ENCODE peak calls at places on chromosomes 1 and 21, in ten cellular contexts. A is BE2C; S is CD8-positive, alpha-beta T cell; J is ascending aorta; Q is fibroblast of lung; U is A549; Z is DND-41; L is cardiac muscle cell; Y is bronchial epithelial cell; V is IMR-90. F is an unnamed sample.

GRCh38 chr1:202069670-202070069 is 53.0 kb upstream of the GPR37L1 start:
- DNase-seq in A (peak; percentile 56), S (no peak), J (no peak), Q (no peak), U (no peak), Z (no peak), L (no peak), Y (no peak), V (no peak), F (no peak)

GRCh38 chr21:46190491-46191131 is 6.4 kb upstream of the SPATC1L start:
- DNase-seq in A (no peak), S (no peak), J (peak; percentile 59), Q (no peak), U (no peak), Z (no peak), L (no peak), Y (no peak), V (no peak), F (no peak)

GRCh38 chr1:11042065-11042464 is 5.0 kb downstream of the MASP2 start:
- DNase-seq in A (no peak), S (no peak), J (no peak), Q (no peak), U (no peak), Z (no peak), L (no peak), Y (no peak), V (no peak), F (no peak)

GRCh38 chr21:39258207-39258606 is 55.2 kb downstream of the BRWD1 start:
- DNase-seq in A (no peak), S (no peak), J (no peak), Q (no peak), U (no peak), Z (no peak), L (no peak), Y (no peak), V (no peak), F (no peak)

GRCh38 chr1:40049745-40050144 is 9.2 kb downstream of the CAP1 start:
- DNase-seq in A (no peak), S (no peak), J (no peak), Q (peak; percentile 72), U (no peak), Z (no peak), L (peak; percentile 39), Y (peak; percentile 62), V (peak; percentile 43), F (peak; percentile 40)

GRCh38 chr1:22665752-22666151 is 12.7 kb downstream of the C1QB start:
- DNase-seq in A (peak; percentile 59), S (no peak), J (no peak), Q (peak; percentile 36), U (peak; percentile 42), Z (no peak), L (peak; percentile 41), Y (peak; percentile 11), V (peak; percentile 43), F (no peak)

GRCh38 chr1:204544321-204544720 is 28.1 kb downstream of the MDM4 start:
- DNase-seq in A (no peak), S (no peak), J (no peak), Q (peak; percentile 69), U (no peak), Z (no peak), L (peak; percentile 70), Y (peak; percentile 79), V (peak; percentile 54), F (no peak)

GRCh38 chr1:101410048-101410878 is 173.4 kb downstream of the S1PR1 start:
- DNase-seq in A (peak; percentile 32), S (no peak), J (no peak), Q (no peak), U (no peak), Z (peak; percentile 61), L (peak; percentile 22), Y (no peak), V (no peak), F (no peak)

GRCh38 chr1:27970401-27970800 is 10.6 kb downstream of the XKR8 start:
- DNase-seq in A (no peak), S (no peak), J (no peak), Q (peak; percentile 94), U (no peak), Z (no peak), L (peak; percentile 78), Y (no peak), V (peak; percentile 91), F (no peak)

GRCh38 chr21:26842976-26843911 is 2.0 kb downstream of the ADAMTS1 start:
- DNase-seq in A (peak; percentile 95), S (no peak), J (peak; percentile 97), Q (peak; percentile 94), U (peak; percentile 67), Z (no peak), L (peak; percentile 96), Y (peak; percentile 89), V (peak; percentile 96), F (no peak)
- TF ChIP-seq CTCF in A (peak; percentile 48), S (no peak), J (peak; percentile 43), Q (no peak), U (no peak), Z (no peak), L (peak; percentile 33), Y (peak; percentile 44), V (no peak), F (no peak)

GRCh38 chr1:164617607-164618564 is 58.9 kb downstream of the PBX1 start:
- DNase-seq in A (peak; percentile 23), S (no peak), J (no peak), Q (no peak), U (peak; percentile 51), Z (peak; percentile 9), L (peak; percentile 34), Y (peak; percentile 34), V (peak; percentile 42), F (no peak)
- TF ChIP-seq CTCF in A (peak; percentile 57), S (no peak), J (peak; percentile 53), Q (peak; percentile 68), U (peak; percentile 56), Z (peak; percentile 57), L (peak; percentile 49), Y (peak; percentile 56), V (peak; percentile 63), F (peak; percentile 44)

GRCh38 chr1:53826367-53826766 is 11.7 kb downstream of the NDC1 start:
- DNase-seq in A (no peak), S (no peak), J (no peak), Q (no peak), U (peak; percentile 25), Z (no peak), L (peak; percentile 17), Y (peak; percentile 13), V (peak; percentile 43), F (no peak)
- TF ChIP-seq CTCF in A (peak; percentile 21), S (no peak), J (no peak), Q (peak; percentile 33), U (no peak), Z (no peak), L (peak; percentile 32), Y (no peak), V (peak; percentile 29), F (no peak)

GRCh38 chr1:61853545-61853944 is 111.3 kb downstream of the PATJ start:
- DNase-seq in A (no peak), S (no peak), J (no peak), Q (peak; percentile 15), U (no peak), Z (no peak), L (peak; percentile 59), Y (peak; percentile 17), V (peak; percentile 22), F (no peak)
- TF ChIP-seq CTCF in A (peak; percentile 26), S (no peak), J (peak; percentile 58), Q (peak; percentile 31), U (peak; percentile 8), Z (peak; percentile 8), L (peak; percentile 44), Y (no peak), V (peak; percentile 53), F (no peak)

GRCh38 chr1:35433714-35434113 is 123.5 kb downstream of the KIAA0319L start:
- DNase-seq in A (no peak), S (no peak), J (no peak), Q (no peak), U (no peak), Z (no peak), L (no peak), Y (no peak), V (no peak), F (no peak)

GRCh38 chr1:35439626-35440025 is 117.6 kb downstream of the KIAA0319L start:
- DNase-seq in A (no peak), S (no peak), J (no peak), Q (no peak), U (no peak), Z (no peak), L (no peak), Y (no peak), V (no peak), F (no peak)

GRCh38 chr1:35437200-35437599 is 120.0 kb downstream of the KIAA0319L start:
- DNase-seq in A (no peak), S (no peak), J (no peak), Q (no peak), U (no peak), Z (no peak), L (no peak), Y (no peak), V (no peak), F (no peak)

GRCh38 chr1:35434703-35435102 is 122.5 kb downstream of the KIAA0319L start:
- DNase-seq in A (no peak), S (no peak), J (no peak), Q (no peak), U (no peak), Z (no peak), L (no peak), Y (no peak), V (no peak), F (no peak)

DNA sequence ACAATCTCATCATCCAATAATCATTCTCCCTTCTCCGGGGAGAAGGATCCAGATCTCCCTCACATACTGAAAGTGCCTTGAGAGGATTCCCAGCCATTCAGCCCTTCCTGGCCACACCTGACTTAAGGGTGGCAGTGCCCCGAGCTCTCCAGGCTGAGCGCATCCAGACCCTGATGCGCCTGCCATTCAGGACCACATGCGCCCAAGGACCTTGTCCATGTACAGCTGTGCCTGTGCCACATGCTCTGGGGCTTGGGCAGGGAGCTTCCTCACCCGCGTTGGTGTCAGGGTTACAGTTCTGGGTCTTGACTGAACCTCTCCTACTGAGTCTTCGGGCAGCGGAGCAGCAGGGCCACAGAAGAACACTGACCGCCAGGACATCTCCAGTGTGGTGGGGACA is 121.1 kb downstream of the KIAA0319L start:
- DNase-seq in A (no peak), S (no peak), J (no peak), Q (no peak), U (no peak), Z (no peak), L (no peak), Y (no peak), V (no peak), F (no peak)
- TF ChIP-seq CTCF in A (no peak), S (no peak), J (no peak), Q (no peak), U (no peak), Z (no peak), L (no peak), Y (no peak), V (no peak), F (no peak)

GRCh38 chr1:70101774-70102173 is 103.6 kb downstream of the LRRC40 start:
- DNase-seq in A (no peak), S (no peak), J (no peak), Q (no peak), U (no peak), Z (no peak), L (no peak), Y (no peak), V (no peak), F (no peak)
- TF ChIP-seq CTCF in A (no peak), S (no peak), J (no peak), Q (no peak), U (no peak), Z (no peak), L (no peak), Y (no peak), V (no peak), F (no peak)

F was measured in GM13977.